ENCODE peak calls at places on chromosomes 11 and 22, in four cellular contexts. O is neural crest cell, B is NCI-H2029 treated with DMSO at 0.1 percent for 48 hours, T is lower lobe of right lung. M is an unnamed sample.

GRCh38 chr11:17479284-17480214 is 2.9 kb upstream of the ABCC8 start:
- DNase-seq in O (peak; percentile 74), B (peak; percentile 29), T (no peak), M (peak; percentile 46)

GRCh38 chr11:65961267-65962135 is at the start of gene SART1:
- DNase-seq in O (peak; percentile 92), B (peak; percentile 94), T (peak; percentile 99), M (peak; percentile 98)

GRCh38 chr11:100923555-100923954 is 206.1 kb downstream of the PGR start:
- DNase-seq in O (no peak), B (no peak), T (no peak), M (no peak)

GRCh38 chr11:61840371-61840770 is 12.3 kb downstream of the FADS2 start:
- DNase-seq in O (no peak), B (no peak), T (no peak), M (no peak)

GRCh38 chr22:25139062-25139461 is 60.6 kb upstream of the CRYBB3 start:
- DNase-seq in O (no peak), B (no peak), T (no peak), M (peak; percentile 56)

GRCh38 chr11:43644626-43645299 is 35.8 kb upstream of the HSD17B12 start:
- DNase-seq in O (no peak), B (no peak), T (no peak), M (no peak)

GRCh38 chr11:43943931-43944751 is 1.7 kb downstream of the C11orf96 start:
- DNase-seq in O (no peak), B (no peak), T (peak; percentile 53), M (no peak)

GRCh38 chr22:24695958-24696511 is 78.5 kb downstream of the PIWIL3 start:
- DNase-seq in O (no peak), B (peak; percentile 10), T (peak; percentile 65), M (no peak)

GRCh38 chr22:39297490-39298193 is 21.8 kb downstream of the RPL3 start:
- DNase-seq in O (no peak), B (peak; percentile 36), T (no peak), M (no peak)

GRCh38 chr11:118791961-118792578 is 1.1 kb upstream of the DDX6 start:
- DNase-seq in O (no peak), B (no peak), T (peak; percentile 59), M (peak; percentile 15)

GRCh38 chr11:926341-926916 is 759 bp downstream of the AP2A2 start:
- DNase-seq in O (no peak), B (no peak), T (no peak), M (no peak)

GRCh38 chr11:129368889-129369672 is 6.6 kb upstream of the BARX2 start:
- DNase-seq in O (no peak), B (peak; percentile 55), T (no peak), M (peak; percentile 55)

GRCh38 chr11:3177931-3178330 is 12.8 kb upstream of the OSBPL5 start:
- DNase-seq in O (no peak), B (no peak), T (no peak), M (no peak)

GRCh38 chr11:119025978-119026766 is 4.5 kb downstream of the SLC37A4 start:
- DNase-seq in O (no peak), B (no peak), T (no peak), M (no peak)

GRCh38 chr11:1028291-1028540 is 8.3 kb downstream of the MUC6 start:
- DNase-seq in O (no peak), B (no peak), T (no peak), M (no peak)

GRCh38 chr11:36000616-36001190 is 56.8 kb downstream of the LDLRAD3 start:
- DNase-seq in O (no peak), B (peak; percentile 65), T (no peak), M (no peak)

GRCh38 chr11:78094250-78094649 is 14.6 kb upstream of the NDUFC2 start:
- DNase-seq in O (no peak), B (no peak), T (no peak), M (no peak)

GRCh38 chr11:27213232-27213660 is 149.8 kb downstream of the CCDC34 start:
- DNase-seq in O (no peak), B (no peak), T (no peak), M (no peak)

GRCh38 chr11:113378013-113378412 is 9.6 kb upstream of the ANKK1 start:
- DNase-seq in O (no peak), B (no peak), T (no peak), M (no peak)

M was measured in mucosa of gallbladder.